ENCODE peak calls at places on chromosomes 12 and 14, in four cellular contexts. O is GM23338, S is tibial artery, N is BE2C. R is an unnamed sample.

GRCh38 chr14:24312736-24313507 is 1.6 kb downstream of the LTB4R start:
- DNase-seq in O (no peak), S (no peak), N (no peak), R (no peak)

GRCh38 chr12:64459388-64460024 is 7.6 kb downstream of the TBK1 start:
- DNase-seq in O (peak), S (no peak), N (no peak), R (no peak)

GRCh38 chr12:89825591-89826449 is 117.2 kb upstream of the ATP2B1 start:
- DNase-seq in O (no peak), S (no peak), N (no peak), R (no peak)

GRCh38 chr12:12897286-12897685 is 5.9 kb downstream of the GPRC5A start:
- DNase-seq in O (no peak), S (no peak), N (no peak), R (no peak)

GRCh38 chr12:9367828-9368227 is 159.6 kb upstream of the PZP start:
- DNase-seq in O (no peak), S (no peak), N (no peak), R (no peak)

GRCh38 chr12:42982828-42983227 is 393.3 kb upstream of the PRICKLE1 start:
- DNase-seq in O (no peak), S (no peak), N (no peak), R (no peak)

GRCh38 chr12:77924703-77925102 is 94.0 kb downstream of the NAV3 start:
- DNase-seq in O (no peak), S (no peak), N (no peak), R (no peak)

GRCh38 chr12:110124184-110124995 is at the start of gene IFT81:
- DNase-seq in O (peak), S (peak), N (peak), R (peak)

GRCh38 chr12:104201238-104202001 is 14.2 kb upstream of the TXNRD1 start:
- DNase-seq in O (peak), S (no peak), N (peak), R (peak)

GRCh38 chr12:127205781-127206535 is 1061.0 kb upstream of the TMEM132C start:
- DNase-seq in O (no peak), S (no peak), N (no peak), R (no peak)

GRCh38 chr12:13234045-13234641 is 37.6 kb downstream of the EMP1 start:
- DNase-seq in O (peak), S (no peak), N (peak), R (peak)

GRCh38 chr12:116673713-116674112 is 64.2 kb downstream of the SPRING1 start:
- DNase-seq in O (peak), S (no peak), N (no peak), R (no peak)

GRCh38 chr14:29926701-29927595 is 699 bp downstream of the PRKD1 start:
- DNase-seq in O (peak), S (peak), N (peak), R (peak)

GRCh38 chr14:102594514-102595175 is 2.2 kb downstream of the RCOR1 start:
- DNase-seq in O (peak), S (no peak), N (peak), R (peak)

GRCh38 chr14:67766035-67766680 is 50.2 kb downstream of the ZFYVE26 start:
- DNase-seq in O (no peak), S (no peak), N (no peak), R (no peak)
- TF ChIP-seq CTCF in O (no peak), S (no peak), N (peak), R (no peak)

GRCh38 chr14:64303471-64303917 is 9.3 kb upstream of the ESR2 start:
- DNase-seq in O (peak), S (no peak), N (no peak), R (no peak)

GRCh38 chr14:64294672-64295413 is 672 bp upstream of the ESR2 start:
- DNase-seq in O (peak), S (peak), N (peak), R (peak)

GRCh38 chr14:64296561-64296960 is 2.4 kb upstream of the ESR2 start:
- DNase-seq in O (no peak), S (no peak), N (no peak), R (no peak)

GRCh38 chr14:64293976-64294671 is at the start of gene ESR2:
- DNase-seq in O (peak), S (no peak), N (peak), R (peak)

GRCh38 chr14:64298773-64299172 is 4.6 kb upstream of the ESR2 start:
- DNase-seq in O (peak), S (no peak), N (no peak), R (no peak)
- TF ChIP-seq CTCF in O (peak), S (no peak), N (peak), R (no peak)

GRCh38 chr12:79690156-79690605 is 583 bp downstream of the PAWR start:
- DNase-seq in O (peak), S (peak), N (peak), R (peak)

GRCh38 chr12:79691299-79692248 is 810 bp upstream of the PAWR start:
- DNase-seq in O (no peak), S (no peak), N (no peak), R (no peak)

GRCh38 chr12:79692249-79692619 is 1.5 kb upstream of the PAWR start:
- DNase-seq in O (no peak), S (no peak), N (no peak), R (no peak)

GRCh38 chr12:79689477-79690155 is 1.1 kb downstream of the PAWR start:
- DNase-seq in O (peak), S (peak), N (peak), R (peak)

GRCh38 chr12:79690606-79691298 is at the start of gene PAWR:
- DNase-seq in O (peak), S (peak), N (peak), R (peak)
- TF ChIP-seq CTCF in O (no peak), S (no peak), N (no peak), R (no peak)

DNA sequence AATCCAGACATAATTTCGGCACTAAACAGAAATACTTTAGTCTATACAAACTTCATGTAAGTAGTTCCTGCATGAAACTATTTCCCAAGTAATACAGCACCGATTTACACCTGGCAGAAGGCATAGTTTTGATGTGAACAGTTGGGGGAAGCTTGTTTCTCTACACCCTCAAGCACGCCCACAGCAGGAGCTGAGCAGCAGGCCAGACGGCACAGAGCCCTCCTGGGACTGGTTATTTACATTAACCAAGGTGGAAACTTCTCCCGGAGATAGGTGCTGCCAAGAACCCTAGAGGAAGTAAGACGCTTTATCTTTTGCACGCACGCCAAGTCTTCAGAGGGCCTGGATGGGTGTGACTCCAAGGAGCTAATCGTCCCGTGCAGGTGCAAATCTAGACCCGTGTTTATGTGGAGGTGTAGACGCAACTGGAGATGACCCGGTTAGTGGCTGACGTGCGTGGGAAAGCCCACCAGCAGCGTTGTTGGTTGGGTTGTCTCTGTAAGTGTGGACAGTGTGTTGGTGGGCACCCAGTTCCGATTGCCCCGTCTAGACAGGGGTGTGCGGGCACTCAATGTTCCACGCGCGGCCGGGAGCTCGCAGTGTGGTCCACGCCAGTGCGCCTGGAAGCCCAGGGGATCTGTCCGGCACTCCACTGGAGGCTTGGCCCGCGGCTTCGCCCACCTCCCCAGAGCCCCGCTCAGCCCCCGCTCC is 767 bp upstream of the TCP11L2 start:
- DNase-seq in O (peak), S (peak), N (peak), R (peak)
- TF ChIP-seq CTCF in O (no peak), S (no peak), N (no peak), R (no peak)

GRCh38 chr14:75427482-75428229 is at the start of gene JDP2:
- DNase-seq in O (peak), S (peak), N (peak), R (peak)
- TF ChIP-seq CTCF in O (no peak), S (peak), N (no peak), R (no peak)

GRCh38 chr14:77148510-77149231 is 7.1 kb upstream of the ZDHHC22 start:
- DNase-seq in O (peak), S (no peak), N (no peak), R (no peak)

GRCh38 chr14:77151918-77152588 is 10.5 kb upstream of the ZDHHC22 start:
- DNase-seq in O (peak), S (no peak), N (peak), R (no peak)

GRCh38 chr14:77153802-77154201 is 12.2 kb upstream of the ZDHHC22 start:
- DNase-seq in O (no peak), S (no peak), N (no peak), R (no peak)

GRCh38 chr14:77154421-77154820 is 12.8 kb upstream of the ZDHHC22 start:
- DNase-seq in O (no peak), S (no peak), N (no peak), R (no peak)

DNA sequence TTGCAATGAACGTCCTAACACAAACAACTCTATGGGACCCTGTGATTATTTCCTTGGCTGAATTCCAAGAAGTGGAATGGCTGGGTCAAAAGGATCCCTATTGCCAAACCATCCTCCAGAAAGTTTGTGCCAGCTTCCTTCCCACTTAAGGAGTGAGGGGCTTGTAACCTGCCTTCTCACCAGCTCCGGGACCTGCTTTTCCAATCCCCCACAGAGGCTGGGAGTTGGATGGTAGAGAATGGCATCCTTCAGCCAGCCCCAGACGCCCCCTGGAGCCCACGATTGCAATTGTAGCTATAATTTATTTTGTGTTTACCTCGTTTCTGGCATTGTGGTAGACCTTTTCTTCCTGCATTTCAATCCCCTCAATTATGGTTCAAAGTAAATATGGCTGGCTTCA is 9.7 kb upstream of the ZDHHC22 start:
- DNase-seq in O (peak), S (no peak), N (peak), R (peak)
- TF ChIP-seq CTCF in O (peak), S (no peak), N (peak), R (peak)

DNA sequence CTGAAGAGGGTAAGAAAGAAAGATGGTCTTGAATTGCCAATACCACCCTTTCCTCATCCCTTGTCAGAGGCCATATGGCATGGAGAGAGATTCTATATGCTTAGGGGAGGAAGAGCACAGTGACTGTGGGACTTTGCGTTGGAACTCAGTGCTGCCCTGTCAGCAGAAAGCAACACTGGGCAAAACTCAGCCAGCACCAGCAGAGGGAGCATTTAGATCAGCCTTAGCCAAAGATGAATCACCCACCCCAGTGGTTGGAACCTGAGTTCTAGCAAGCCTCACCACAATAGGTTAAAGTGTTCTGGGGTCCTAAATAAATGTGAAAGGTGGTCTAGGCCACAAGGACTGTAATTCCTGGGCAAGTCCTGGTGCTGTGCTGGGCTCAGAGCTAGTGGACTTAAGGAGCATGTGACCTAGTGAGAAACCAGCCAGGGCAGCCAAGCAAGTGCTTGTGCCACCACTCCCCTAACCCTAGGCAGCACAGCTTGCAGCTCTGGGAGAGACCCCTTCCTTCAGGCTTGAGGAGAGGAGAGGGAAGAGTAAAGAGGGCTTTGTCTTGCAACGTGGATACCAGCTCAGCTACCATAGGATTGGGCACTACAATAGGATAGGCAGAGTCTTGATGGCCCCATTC is 11.4 kb upstream of the BCAT1 start:
- DNase-seq in O (peak), S (no peak), N (peak), R (peak)
- TF ChIP-seq CTCF in O (peak), S (no peak), N (peak), R (peak)

GRCh38 chr12:119804011-119804641 is 73.0 kb downstream of the CIT start:
- DNase-seq in O (peak), S (no peak), N (peak), R (peak)
- TF ChIP-seq CTCF in O (peak), S (no peak), N (peak), R (no peak)

GRCh38 chr12:101963703-101964102 is 86.3 kb downstream of the DRAM1 start:
- DNase-seq in O (no peak), S (no peak), N (peak), R (no peak)
- TF ChIP-seq CTCF in O (no peak), S (no peak), N (no peak), R (no peak)

DNA sequence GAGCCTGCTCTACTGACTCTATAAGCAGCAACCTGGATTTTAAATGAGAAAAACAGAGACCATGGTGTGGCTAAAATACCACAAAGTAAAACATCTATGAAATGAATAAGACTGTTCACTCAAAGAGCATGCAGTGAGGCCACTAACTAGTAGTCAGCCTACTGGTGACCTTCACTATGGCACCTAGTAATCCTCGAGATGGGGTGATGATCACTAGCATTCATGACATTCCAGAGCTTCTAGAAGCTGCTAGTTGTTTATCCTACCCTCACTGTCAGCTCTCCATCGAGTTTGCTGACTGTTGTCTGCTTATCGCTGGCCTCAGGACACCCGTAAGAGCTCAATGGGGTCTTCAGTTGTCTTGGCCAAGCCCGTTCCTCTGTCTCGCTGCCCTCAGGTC is 13.7 kb downstream of the SPTB start:
- DNase-seq in O (peak), S (no peak), N (no peak), R (no peak)
- TF ChIP-seq CTCF in O (no peak), S (no peak), N (no peak), R (no peak)

R was measured in glutamatergic neuron.